ENCODE peak calls at places on chromosomes 2 and 18, in eight cellular contexts. P is tibial nerve, F is BJ, M is HFFc6, A is endothelial cell, T is bronchial epithelial cell, I is Calu3, J is heart right ventricle. L is an unnamed sample.

GRCh38 chr2:11342561-11343343 is 1.7 kb downstream of the ROCK2 start:
- DNase-seq in P (no peak), F (peak; percentile 17), M (peak; percentile 81), A (no peak), T (peak; percentile 83), I (peak; percentile 43), J (no peak), L (no peak)

GRCh38 chr2:40384714-40385113 is 67.2 kb downstream of the SLC8A1 start:
- DNase-seq in P (no peak), F (peak; percentile 58), M (peak; percentile 78), A (no peak), T (peak; percentile 83), I (no peak), J (no peak), L (no peak)

GRCh38 chr2:147843864-147844690 is 752 bp upstream of the ACVR2A start:
- DNase-seq in P (peak; percentile 76), F (peak; percentile 31), M (peak; percentile 84), A (peak; percentile 91), T (peak; percentile 69), I (peak; percentile 94), J (peak; percentile 92), L (peak; percentile 95)

GRCh38 chr2:119544075-119545031 is at the start of gene CFAP221:
- DNase-seq in P (no peak), F (no peak), M (no peak), A (peak; percentile 80), T (peak; percentile 60), I (peak; percentile 87), J (peak; percentile 67), L (peak; percentile 66)

GRCh38 chr2:170022692-170023091 is 155.3 kb upstream of the MYO3B start:
- DNase-seq in P (no peak), F (peak; percentile 37), M (peak; percentile 84), A (no peak), T (peak; percentile 51), I (no peak), J (no peak), L (no peak)

GRCh38 chr2:8148260-8148880 is 533.5 kb upstream of the ID2 start:
- DNase-seq in P (no peak), F (peak; percentile 59), M (peak; percentile 85), A (no peak), T (peak; percentile 84), I (peak; percentile 48), J (no peak), L (no peak)

GRCh38 chr2:119367472-119368099 is 809 bp downstream of the DBI start:
- DNase-seq in P (no peak), F (no peak), M (peak; percentile 2), A (peak; percentile 48), T (no peak), I (peak; percentile 63), J (peak; percentile 73), L (no peak)

GRCh38 chr18:21949326-21950015 is 208.9 kb downstream of the MIB1 start:
- DNase-seq in P (no peak), F (no peak), M (no peak), A (no peak), T (peak; percentile 21), I (no peak), J (no peak), L (no peak)

GRCh38 chr2:146665801-146666200 is 1179.0 kb upstream of the ACVR2A start:
- DNase-seq in P (no peak), F (no peak), M (no peak), A (no peak), T (peak; percentile 62), I (no peak), J (no peak), L (no peak)

GRCh38 chr2:11582526-11583202 is 48.8 kb downstream of the GREB1 start:
- DNase-seq in P (peak; percentile 69), F (no peak), M (peak; percentile 38), A (peak; percentile 88), T (peak; percentile 43), I (peak; percentile 81), J (peak; percentile 71), L (peak; percentile 69)

GRCh38 chr2:111168528-111168929 is 47.8 kb downstream of the BCL2L11 start:
- DNase-seq in P (no peak), F (no peak), M (peak; percentile 77), A (no peak), T (peak; percentile 84), I (peak; percentile 64), J (peak; percentile 36), L (no peak)

GRCh38 chr2:240512109-240512485 is 45.7 kb downstream of the ANKMY1 start:
- DNase-seq in P (no peak), F (no peak), M (no peak), A (no peak), T (no peak), I (no peak), J (no peak), L (peak; percentile 19)

GRCh38 chr2:65620524-65620923 is 188.1 kb upstream of the SPRED2 start:
- DNase-seq in P (no peak), F (no peak), M (no peak), A (no peak), T (no peak), I (no peak), J (no peak), L (no peak)
- TF ChIP-seq CTCF in P (no peak), F (no peak), M (peak; percentile 55), A (no peak), T (no peak), I (no peak), J (no peak), L (peak; percentile 24)

GRCh38 chr2:69716555-69717120 is 25.3 kb upstream of the ANXA4 start:
- DNase-seq in P (no peak), F (no peak), M (peak; percentile 36), A (no peak), T (peak; percentile 54), I (no peak), J (no peak), L (no peak)
- TF ChIP-seq CTCF in P (no peak), F (no peak), M (peak; percentile 36), A (no peak), T (peak; percentile 5), I (no peak), J (no peak), L (no peak)

GRCh38 chr18:44967599-44967998 is 286.9 kb downstream of the SETBP1 start:
- DNase-seq in P (no peak), F (no peak), M (no peak), A (no peak), T (no peak), I (no peak), J (no peak), L (no peak)
- TF ChIP-seq CTCF in P (no peak), F (no peak), M (no peak), A (no peak), T (no peak), I (no peak), J (no peak), L (no peak)

GRCh38 chr2:62501059-62501458 is 4.9 kb downstream of the TMEM17 start:
- DNase-seq in P (no peak), F (no peak), M (no peak), A (no peak), T (no peak), I (no peak), J (no peak), L (no peak)
- TF ChIP-seq CTCF in P (no peak), F (no peak), M (no peak), A (no peak), T (no peak), I (no peak), J (no peak), L (no peak)

GRCh38 chr18:25595274-25595673 is 243.3 kb upstream of the ZNF521 start:
- DNase-seq in P (no peak), F (no peak), M (no peak), A (no peak), T (no peak), I (no peak), J (no peak), L (no peak)

GRCh38 chr18:25587545-25587944 is 235.6 kb upstream of the ZNF521 start:
- DNase-seq in P (no peak), F (no peak), M (no peak), A (no peak), T (no peak), I (no peak), J (no peak), L (no peak)

GRCh38 chr18:25594351-25594750 is 242.4 kb upstream of the ZNF521 start:
- DNase-seq in P (no peak), F (no peak), M (peak; percentile 5), A (no peak), T (no peak), I (no peak), J (no peak), L (no peak)

GRCh38 chr18:25590456-25590855 is 238.5 kb upstream of the ZNF521 start:
- DNase-seq in P (no peak), F (no peak), M (no peak), A (no peak), T (no peak), I (no peak), J (no peak), L (no peak)

DNA sequence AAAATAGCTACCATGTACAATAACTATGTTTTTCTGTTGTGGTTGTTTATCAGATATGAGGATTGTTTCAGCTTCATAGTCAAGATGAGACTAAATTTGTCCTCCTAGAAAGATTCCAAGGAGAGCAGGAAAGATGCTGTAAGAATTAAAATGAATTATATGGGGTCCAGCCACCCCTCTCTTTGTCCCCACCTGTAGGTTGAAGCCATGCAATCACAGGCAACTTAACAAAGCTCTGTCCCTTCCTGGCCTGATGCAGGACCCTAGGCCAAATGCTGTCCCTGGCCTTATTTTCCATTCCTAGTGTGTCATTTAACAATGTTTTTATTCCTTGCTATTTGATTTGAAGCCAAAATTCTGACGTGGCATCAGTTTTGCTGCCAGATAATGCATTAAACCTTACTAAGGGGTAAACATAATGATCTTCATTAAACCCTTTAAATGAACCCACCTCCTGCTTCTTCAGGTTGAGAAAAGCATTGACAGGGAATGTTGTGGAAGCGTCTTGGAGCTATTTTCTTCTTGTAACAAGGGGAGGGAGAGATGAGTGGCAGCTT is 240.9 kb upstream of the ZNF521 start:
- DNase-seq in P (no peak), F (no peak), M (no peak), A (no peak), T (no peak), I (no peak), J (no peak), L (no peak)
- TF ChIP-seq CTCF in P (no peak), F (no peak), M (no peak), A (no peak), T (no peak), I (no peak), J (no peak), L (no peak)

DNA sequence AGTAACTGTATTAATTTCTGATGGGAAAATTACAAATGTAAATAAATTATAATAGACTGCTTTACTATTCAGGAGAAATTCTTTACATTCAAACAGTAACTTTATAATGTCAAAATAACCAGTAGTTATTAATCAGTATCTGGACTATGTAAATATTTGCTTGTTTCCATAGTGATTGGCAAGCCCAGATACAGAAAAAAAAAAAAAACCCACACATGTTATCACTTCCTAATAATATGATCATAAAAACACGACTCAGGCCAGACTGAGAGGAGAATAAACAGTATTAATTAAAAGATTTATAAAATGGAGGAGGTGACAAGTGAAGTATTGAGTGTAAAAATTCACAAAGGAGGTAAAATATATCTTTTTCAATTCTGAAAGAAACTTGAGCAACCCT is 476.1 kb downstream of the TXNL1 start:
- DNase-seq in P (no peak), F (no peak), M (no peak), A (no peak), T (peak; percentile 19), I (no peak), J (no peak), L (no peak)
- TF ChIP-seq CTCF in P (no peak), F (no peak), M (no peak), A (no peak), T (no peak), I (no peak), J (no peak), L (no peak)